ENCODE peak calls at places on chromosomes 6 and 20, in five cellular contexts. Y is adrenal gland; Z is CD8-positive, alpha-beta memory T cell; J is kidney; W is body of pancreas. I is an unnamed sample.

GRCh38 chr6:26420607-26421235 is 18.6 kb downstream of the BTN3A1 start:
- DNase-seq in Y (peak), Z (no peak), J (no peak), W (no peak), I (peak)

GRCh38 chr6:548517-548916 is 108.4 kb downstream of the HUS1B start:
- DNase-seq in Y (no peak), Z (no peak), J (no peak), W (no peak), I (no peak)

GRCh38 chr20:54197621-54198604 is 10.0 kb upstream of the PFDN4 start:
- DNase-seq in Y (no peak), Z (no peak), J (no peak), W (no peak), I (peak)

GRCh38 chr6:32883789-32884188 is 29.8 kb downstream of the PSMB9 start:
- DNase-seq in Y (peak), Z (no peak), J (peak), W (no peak), I (peak)

GRCh38 chr6:130020106-130020851 is 1.9 kb downstream of the L3MBTL3 start:
- DNase-seq in Y (peak), Z (peak), J (peak), W (peak), I (peak)

GRCh38 chr6:42339991-42340401 is 111.7 kb downstream of the TRERF1 start:
- DNase-seq in Y (no peak), Z (no peak), J (no peak), W (no peak), I (no peak)

GRCh38 chr20:11502051-11502450 is 415.6 kb upstream of the BTBD3 start:
- DNase-seq in Y (no peak), Z (no peak), J (no peak), W (no peak), I (peak)

GRCh38 chr6:48985025-48985424 is 478.0 kb downstream of the MMUT start:
- DNase-seq in Y (no peak), Z (no peak), J (no peak), W (no peak), I (no peak)

GRCh38 chr6:37021356-37022129 is 16.1 kb downstream of the FGD2 start:
- DNase-seq in Y (no peak), Z (peak), J (no peak), W (no peak), I (peak)

GRCh38 chr6:34598725-34599124 is 42.6 kb upstream of the SPDEF start:
- DNase-seq in Y (no peak), Z (no peak), J (no peak), W (peak), I (no peak)

GRCh38 chr6:32081168-32081624 is 27.9 kb downstream of the TNXB start:
- DNase-seq in Y (peak), Z (no peak), J (peak), W (peak), I (no peak)

GRCh38 chr6:27791182-27791939 is 120.8 kb downstream of the OR2B2 start:
- DNase-seq in Y (peak), Z (no peak), J (peak), W (peak), I (peak)

DNA sequence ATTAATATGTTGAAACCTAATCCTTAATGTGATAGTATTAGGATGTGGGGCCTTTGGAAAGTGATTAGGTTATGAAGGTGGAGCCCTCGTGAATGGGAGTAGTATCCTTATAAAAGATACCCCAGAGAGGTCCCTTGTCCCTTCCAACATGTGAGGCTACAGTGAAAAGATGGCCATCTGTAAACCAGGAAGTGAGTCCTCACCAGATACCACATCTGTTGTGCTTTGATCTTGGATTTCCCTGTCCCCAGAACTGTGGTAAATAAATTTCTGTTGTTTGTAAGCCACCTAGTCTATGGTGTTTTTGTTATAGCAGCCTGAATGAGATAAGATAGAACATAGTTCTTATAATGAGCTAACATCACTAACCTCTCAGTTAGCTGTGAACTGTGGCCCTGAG is 16.6 kb upstream of the CALHM6 start:
- DNase-seq in Y (no peak), Z (no peak), J (no peak), W (no peak), I (no peak)
- H3K27ac ChIP-seq in Y (no peak), Z (no peak), J (no peak), W (no peak), I (no peak)

DNA sequence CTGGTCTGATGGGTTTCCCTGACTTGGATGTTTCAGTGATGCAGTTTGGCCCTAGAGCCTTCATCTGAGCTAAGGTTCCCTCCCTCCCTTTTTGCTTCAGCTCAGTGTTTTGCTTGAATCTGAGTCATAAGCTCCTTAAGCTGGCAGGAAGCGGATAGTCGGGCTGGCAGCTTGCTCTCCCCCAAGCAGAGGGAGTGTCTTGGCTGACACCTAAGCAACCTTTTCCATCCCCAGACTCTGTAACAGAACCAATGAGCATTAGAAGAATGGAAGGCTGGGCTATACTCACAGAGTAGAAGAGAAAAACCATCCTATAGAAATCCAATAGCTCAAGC is 98.3 kb downstream of the HAO1 start:
- DNase-seq in Y (peak), Z (no peak), J (no peak), W (no peak), I (no peak)
- H3K27ac ChIP-seq in Y (no peak), Z (no peak), J (no peak), W (no peak), I (no peak)

GRCh38 chr6:125981566-125982185 is 4.7 kb upstream of the TRMT11 start:
- DNase-seq in Y (no peak), Z (no peak), J (no peak), W (no peak), I (no peak)

GRCh38 chr6:125985967-125986294 is 409 bp upstream of the TRMT11 start:
- DNase-seq in Y (no peak), Z (no peak), J (no peak), W (no peak), I (no peak)

GRCh38 chr6:125985522-125985921 is 818 bp upstream of the TRMT11 start:
- DNase-seq in Y (no peak), Z (no peak), J (no peak), W (no peak), I (no peak)

GRCh38 chr6:125984311-125984710 is 2.0 kb upstream of the TRMT11 start:
- DNase-seq in Y (no peak), Z (no peak), J (no peak), W (no peak), I (peak)

DNA sequence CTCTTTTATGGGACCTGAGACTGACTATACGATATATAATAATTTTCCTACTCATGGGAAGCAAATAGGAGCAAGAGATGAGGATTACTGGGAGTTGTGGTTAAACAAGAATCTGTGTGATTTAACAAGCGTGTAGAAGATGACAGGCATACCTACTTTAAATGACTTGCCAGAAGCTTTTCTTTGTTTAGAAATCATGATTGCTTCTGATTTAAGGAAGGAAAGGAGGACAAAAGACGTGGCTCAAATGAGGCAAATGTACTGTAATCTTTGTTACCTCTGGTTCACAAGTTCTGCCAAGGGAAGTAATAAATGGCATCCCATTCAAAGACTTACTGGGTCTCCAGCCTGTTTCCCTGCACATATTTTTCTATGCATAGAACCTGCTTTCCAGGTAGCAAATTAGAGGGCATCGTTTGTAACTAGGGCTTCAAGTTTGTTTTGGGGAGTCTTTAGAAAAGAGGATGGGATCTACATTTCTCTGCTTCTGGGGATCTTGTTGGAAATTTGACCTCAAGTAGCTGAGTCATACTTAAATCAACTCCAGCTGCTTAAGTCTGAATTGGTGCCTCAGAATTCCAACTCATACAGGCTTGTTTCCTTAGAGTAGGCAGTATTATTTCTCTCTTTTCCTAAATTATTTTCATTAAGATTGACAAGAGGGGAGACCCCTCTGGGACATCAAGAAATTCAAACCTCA is 2.9 kb upstream of the TRMT11 start:
- DNase-seq in Y (no peak), Z (no peak), J (no peak), W (no peak), I (no peak)
- H3K27ac ChIP-seq in Y (no peak), Z (no peak), J (no peak), W (no peak), I (no peak)

DNA sequence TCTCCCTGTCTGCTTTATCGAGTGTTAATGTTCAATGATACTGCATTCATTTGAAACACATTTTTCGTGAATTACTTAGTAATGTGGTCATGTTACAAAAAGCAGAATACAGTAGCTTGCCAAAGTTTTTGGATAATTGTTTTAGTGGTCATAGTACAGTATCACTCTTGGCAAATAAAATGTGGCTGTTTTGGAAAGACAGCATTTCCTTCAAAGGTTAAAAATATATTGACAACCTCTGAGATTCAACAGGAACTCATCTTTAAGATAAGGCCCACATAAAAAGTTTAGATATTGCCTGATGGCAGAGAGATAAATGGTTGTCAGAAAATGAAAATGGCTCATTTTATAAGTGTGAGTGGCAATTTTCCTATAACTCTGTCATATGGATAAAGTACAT is 297.7 kb upstream of the MAN1A1 start:
- DNase-seq in Y (no peak), Z (no peak), J (no peak), W (no peak), I (peak)
- H3K27ac ChIP-seq in Y (no peak), Z (no peak), J (no peak), W (no peak), I (no peak)

GRCh38 chr6:21732731-21733130 is 139.2 kb downstream of the SOX4 start:
- DNase-seq in Y (no peak), Z (no peak), J (no peak), W (no peak), I (no peak)
- H3K27ac ChIP-seq in Y (no peak), Z (no peak), J (no peak), W (peak), I (no peak)

GRCh38 chr20:34516874-34517542 is 786 bp downstream of the DYNLRB1 start:
- DNase-seq in Y (no peak), Z (no peak), J (no peak), W (no peak), I (peak)

GRCh38 chr20:34516038-34516873 is at the start of gene DYNLRB1:
- DNase-seq in Y (peak), Z (peak), J (peak), W (peak), I (peak)

GRCh38 chr20:34515484-34516037 is 661 bp upstream of the DYNLRB1 start:
- DNase-seq in Y (peak), Z (peak), J (peak), W (peak), I (peak)

GRCh38 chr20:34512955-34513419 is 3.2 kb upstream of the DYNLRB1 start:
- DNase-seq in Y (no peak), Z (no peak), J (no peak), W (no peak), I (no peak)

GRCh38 chr20:34514897-34515483 is 1.2 kb upstream of the DYNLRB1 start:
- DNase-seq in Y (no peak), Z (no peak), J (no peak), W (no peak), I (no peak)
- H3K27ac ChIP-seq in Y (peak), Z (peak), J (peak), W (peak), I (peak)